ENCODE peak calls at places on chromosomes 13 and 19, in nine cellular contexts. I is stimulated activated CD4-positive, alpha-beta T cell treated with anti-CD3 and anti-CD28 coated beads, Interleukin-1b, Interleukin-23, amount 100 ng/mL, for 1 hour; J is G401; E is stimulated activated CD8-positive, alpha-beta memory T cell treated with anti-CD3 and anti-CD28 coated beads, Interleukin-4, amount 100 ng/mL, for 1 hour; X is head of caudate nucleus; Q is activated naive CD8-positive, alpha-beta T cell treated with anti-CD3 and anti-CD28 coated beads, Interleukin-2, amount 50 U/mL, for 24 hours; D is stimulated activated naive CD4-positive, alpha-beta T cell treated with Interleukin-2 at 50 U/mL for 16 hours; P is NCI-H2171 treated with DMSO at 0.1 percent for 48 hours; A is choroid plexus epithelial cell. G is an unnamed sample.

GRCh38 chr19:13784731-13785452 is 10.4 kb upstream of the ZSWIM4 start:
- DNase-seq in A (peak), I (peak), X (no peak), E (peak), P (peak), D (peak), J (peak), Q (peak), G (no peak)

GRCh38 chr13:112903606-112904195 is 65.3 kb upstream of the MCF2L start:
- DNase-seq in A (no peak), P (peak), J (peak), D (no peak), I (no peak), E (no peak), Q (no peak), X (no peak), G (no peak)

GRCh38 chr13:88729605-88730004 is 1058.4 kb downstream of the SLITRK5 start:
- DNase-seq in P (no peak), A (no peak), Q (no peak), J (no peak), I (no peak), X (no peak), D (no peak), E (no peak), G (no peak)

GRCh38 chr19:45781282-45782161 is 768 bp downstream of the DMPK start:
- DNase-seq in X (no peak), I (no peak), J (no peak), Q (no peak), E (no peak), P (peak), D (no peak), A (no peak), G (no peak)

GRCh38 chr19:49151339-49152217 is 3.6 kb downstream of the HRC start:
- DNase-seq in D (peak), E (no peak), P (peak), Q (peak), A (peak), X (peak), I (peak), J (peak), G (peak)

GRCh38 chr13:35768126-35768525 is 291.6 kb upstream of the MAB21L1 start:
- DNase-seq in A (no peak), I (no peak), X (no peak), D (no peak), Q (no peak), P (peak), E (no peak), J (no peak), G (no peak)

GRCh38 chr13:74210693-74211393 is 76.6 kb upstream of the KLF12 start:
- DNase-seq in E (no peak), I (no peak), A (peak), D (no peak), J (peak), Q (no peak), X (no peak), P (peak), G (no peak)

GRCh38 chr19:54415208-54415900 is at the start of gene TTYH1:
- DNase-seq in Q (peak), P (no peak), E (no peak), X (peak), I (peak), A (no peak), D (peak), J (no peak), G (peak)

GRCh38 chr19:13980340-13980739 is 25.8 kb downstream of the RFX1 start:
- DNase-seq in E (no peak), X (no peak), D (no peak), J (no peak), Q (no peak), P (no peak), I (no peak), A (no peak), G (no peak)

GRCh38 chr19:50460161-50460765 is 16.0 kb upstream of the EMC10 start:
- DNase-seq in D (no peak), J (no peak), I (no peak), P (no peak), A (peak), E (no peak), Q (peak), X (no peak), G (no peak)

GRCh38 chr13:73061478-73062275 is 2.9 kb downstream of the KLF5 start:
- DNase-seq in D (no peak), E (no peak), X (no peak), Q (no peak), I (no peak), P (no peak), A (peak), J (no peak), G (no peak)

GRCh38 chr19:44573647-44574046 is 39.7 kb upstream of the IGSF23 start:
- DNase-seq in I (no peak), P (no peak), D (no peak), Q (no peak), X (no peak), E (no peak), J (no peak), A (no peak), G (no peak)

GRCh38 chr13:49454388-49455015 is 10.4 kb downstream of the SETDB2 start:
- DNase-seq in J (no peak), Q (no peak), P (no peak), D (no peak), A (peak), E (no peak), I (no peak), X (no peak), G (no peak)

GRCh38 chr19:32020538-32020937 is 324.9 kb upstream of the ZNF507 start:
- DNase-seq in J (no peak), X (no peak), D (no peak), E (no peak), P (no peak), A (no peak), Q (no peak), I (no peak), G (peak)

GRCh38 chr13:99981115-99982020 is at the start of gene ZIC2:
- DNase-seq in E (no peak), J (peak), X (no peak), A (peak), P (peak), I (no peak), D (no peak), Q (no peak), G (peak)

GRCh38 chr13:74555291-74556001 is 421.2 kb upstream of the KLF12 start:
- DNase-seq in P (peak), I (no peak), D (no peak), A (no peak), X (no peak), J (no peak), Q (no peak), E (no peak), G (no peak)

GRCh38 chr19:35362261-35363000 is 4.2 kb downstream of the FFAR3 start:
- DNase-seq in X (no peak), I (no peak), D (no peak), E (no peak), P (peak), A (no peak), Q (no peak), J (no peak), G (no peak)

GRCh38 chr13:109529964-109530363 is 256.4 kb downstream of the IRS2 start:
- DNase-seq in Q (no peak), J (no peak), I (no peak), P (no peak), E (no peak), A (no peak), D (no peak), X (no peak), G (no peak)

GRCh38 chr13:100521912-100522490 is 66.6 kb downstream of the GGACT start:
- DNase-seq in D (no peak), J (peak), P (peak), Q (no peak), E (no peak), A (no peak), X (no peak), I (no peak), G (no peak)

GRCh38 chr19:6061420-6062130 is 48.7 kb downstream of the RFX2 start:
- DNase-seq in P (no peak), Q (no peak), X (no peak), I (no peak), E (no peak), A (no peak), J (no peak), D (no peak), G (no peak)

GRCh38 chr19:2629491-2630351 is 72.8 kb downstream of the GNG7 start:
- DNase-seq in A (no peak), Q (no peak), I (no peak), D (no peak), X (no peak), E (no peak), J (no peak), P (no peak), G (no peak)

GRCh38 chr19:36456831-36457230 is 32.5 kb downstream of the ZNF566 start:
- DNase-seq in D (no peak), Q (no peak), X (no peak), A (no peak), J (no peak), P (no peak), E (no peak), I (no peak), G (no peak)

GRCh38 chr13:50244913-50245574 is 229.8 kb downstream of the KCNRG start:
- DNase-seq in J (no peak), I (peak), Q (peak), X (no peak), P (no peak), A (peak), D (peak), E (no peak), G (no peak)

GRCh38 chr19:18741566-18742121 is 49.5 kb downstream of the COMP start:
- DNase-seq in D (no peak), I (no peak), Q (no peak), E (no peak), P (no peak), A (peak), J (no peak), X (no peak), G (no peak)

GRCh38 chr13:23378009-23378632 is 55.4 kb downstream of the SACS start:
- DNase-seq in P (no peak), Q (peak), J (no peak), A (peak), I (no peak), X (peak), E (peak), D (peak), G (no peak)

GRCh38 chr13:60274664-60275063 is 110.9 kb upstream of the DIAPH3 start:
- DNase-seq in P (no peak), X (no peak), A (no peak), E (no peak), J (no peak), D (no peak), Q (no peak), I (no peak), G (no peak)

GRCh38 chr13:113837554-113838355 is 26.1 kb downstream of the GAS6 start:
- DNase-seq in D (no peak), X (peak), J (peak), E (no peak), P (peak), A (peak), Q (no peak), I (no peak), G (no peak)

GRCh38 chr13:107211073-107211472 is 643.1 kb upstream of the ARGLU1 start:
- DNase-seq in Q (peak), A (peak), J (peak), D (peak), X (peak), E (no peak), P (peak), I (peak), G (peak)

GRCh38 chr19:48683349-48683748 is 10.5 kb upstream of the NTN5 start:
- DNase-seq in E (peak), A (peak), X (peak), D (no peak), P (no peak), I (peak), Q (no peak), J (peak), G (no peak)

GRCh38 chr19:32041681-32042292 is 303.6 kb upstream of the ZNF507 start:
- DNase-seq in X (peak), J (peak), I (no peak), E (no peak), A (peak), P (no peak), Q (peak), D (no peak), G (no peak)

GRCh38 chr13:112997188-112998135 is 28.4 kb downstream of the MCF2L start:
- DNase-seq in E (no peak), A (no peak), P (peak), X (no peak), D (no peak), Q (no peak), J (no peak), I (no peak), G (no peak)

GRCh38 chr13:65597839-65598818 is 1632.0 kb downstream of the PCDH9 start:
- DNase-seq in X (no peak), Q (no peak), J (no peak), E (no peak), I (no peak), D (no peak), A (peak), P (no peak), G (no peak)

GRCh38 chr13:37414667-37415066 is 183.9 kb downstream of the POSTN start:
- DNase-seq in E (no peak), I (no peak), Q (no peak), A (no peak), D (no peak), J (no peak), X (no peak), P (no peak), G (no peak)

GRCh38 chr19:19083413-19084178 is 19.8 kb downstream of the SLC25A42 start:
- DNase-seq in D (no peak), I (no peak), E (no peak), A (no peak), Q (no peak), J (no peak), X (no peak), P (no peak), G (no peak)

GRCh38 chr19:19207637-19208582 is 3.8 kb upstream of the NCAN start:
- DNase-seq in P (no peak), E (no peak), X (peak), Q (no peak), A (no peak), I (no peak), D (no peak), J (peak), G (no peak)

GRCh38 chr19:49638360-49638759 is 1.6 kb downstream of the RRAS start:
- DNase-seq in A (no peak), Q (no peak), X (no peak), P (no peak), J (no peak), E (no peak), D (no peak), I (no peak), G (no peak)

GRCh38 chr19:58544591-58545285 is 874 bp downstream of the TRIM28 start:
- DNase-seq in P (no peak), A (peak), D (no peak), J (no peak), E (peak), Q (peak), I (peak), X (no peak), G (no peak)

GRCh38 chr13:32976046-32976781 is 40.0 kb upstream of the KL start:
- DNase-seq in E (no peak), Q (no peak), P (no peak), J (no peak), X (no peak), A (no peak), D (no peak), I (no peak), G (no peak)

G was measured in H1.